ENCODE peak calls at places on chromosome 15, in eight cellular contexts. B, R, J, Y, C, N, X and U are unnamed samples.

GRCh38 chr15:31463521-31464102 is 137.0 kb downstream of the KLF13 start:
- DNase-seq in B (no peak), N (no peak), X (peak), C (no peak), J (no peak), Y (peak), R (no peak), U (no peak)

GRCh38 chr15:32886441-32886840 is 168.6 kb downstream of the GREM1 start:
- DNase-seq in B (no peak), J (no peak), Y (no peak), R (no peak), N (no peak), X (no peak), C (no peak), U (no peak)

GRCh38 chr15:51759557-51760070 is 8.2 kb downstream of the TMOD2 start:
- DNase-seq in C (peak), Y (no peak), X (no peak), N (no peak), R (peak), B (peak), J (no peak), U (peak)

GRCh38 chr15:68643216-68643830 is 64.5 kb downstream of the CORO2B start:
- DNase-seq in X (no peak), N (no peak), J (no peak), C (peak), R (no peak), Y (no peak), B (no peak), U (no peak)

GRCh38 chr15:69095280-69095679 is 65.2 kb upstream of the GLCE start:
- DNase-seq in X (no peak), N (no peak), R (no peak), B (no peak), Y (no peak), C (no peak), J (no peak), U (no peak)

GRCh38 chr15:67080118-67080899 is 14.9 kb downstream of the SMAD3 start:
- DNase-seq in J (peak), X (peak), Y (no peak), C (no peak), N (no peak), B (no peak), R (peak), U (peak)

GRCh38 chr15:85583404-85584390 is 203.3 kb downstream of the AKAP13 start:
- DNase-seq in C (peak), J (peak), Y (no peak), X (peak), R (peak), N (no peak), B (peak), U (peak)

GRCh38 chr15:93826798-93827197 is 404.6 kb upstream of the MCTP2 start:
- DNase-seq in Y (no peak), N (no peak), X (no peak), C (no peak), R (no peak), B (no peak), J (no peak), U (peak)

GRCh38 chr15:38627684-38628277 is 63.2 kb upstream of the RASGRP1 start:
- DNase-seq in B (no peak), Y (no peak), N (no peak), J (no peak), X (no peak), R (no peak), C (no peak), U (no peak)

GRCh38 chr15:28935316-28935715 is 49.5 kb downstream of the APBA2 start:
- DNase-seq in X (no peak), R (no peak), Y (no peak), C (peak), N (peak), B (no peak), J (no peak), U (no peak)

GRCh38 chr15:68265674-68266073 is 11.9 kb upstream of the FEM1B start:
- DNase-seq in R (no peak), Y (no peak), X (no peak), J (no peak), N (no peak), B (no peak), C (no peak), U (no peak)

GRCh38 chr15:61057830-61058529 is 171.1 kb downstream of the RORA start:
- DNase-seq in X (no peak), B (no peak), C (no peak), Y (no peak), R (no peak), J (no peak), N (no peak), U (no peak)

GRCh38 chr15:39016706-39017105 is 452.1 kb upstream of the RASGRP1 start:
- DNase-seq in J (no peak), C (no peak), R (no peak), X (no peak), Y (no peak), N (no peak), B (no peak), U (no peak)

GRCh38 chr15:69852482-69853275 is 245.0 kb downstream of the TLE3 start:
- DNase-seq in R (no peak), J (no peak), X (no peak), B (no peak), N (no peak), Y (no peak), C (no peak), U (no peak)

GRCh38 chr15:70074380-70074779 is 23.3 kb downstream of the TLE3 start:
- DNase-seq in B (no peak), Y (no peak), J (no peak), X (no peak), R (no peak), N (no peak), C (no peak), U (no peak)

GRCh38 chr15:57769266-57769665 is 62.8 kb downstream of the POLR2M start:
- DNase-seq in J (peak), C (peak), Y (no peak), R (peak), N (no peak), B (no peak), X (no peak), U (no peak)

DNA sequence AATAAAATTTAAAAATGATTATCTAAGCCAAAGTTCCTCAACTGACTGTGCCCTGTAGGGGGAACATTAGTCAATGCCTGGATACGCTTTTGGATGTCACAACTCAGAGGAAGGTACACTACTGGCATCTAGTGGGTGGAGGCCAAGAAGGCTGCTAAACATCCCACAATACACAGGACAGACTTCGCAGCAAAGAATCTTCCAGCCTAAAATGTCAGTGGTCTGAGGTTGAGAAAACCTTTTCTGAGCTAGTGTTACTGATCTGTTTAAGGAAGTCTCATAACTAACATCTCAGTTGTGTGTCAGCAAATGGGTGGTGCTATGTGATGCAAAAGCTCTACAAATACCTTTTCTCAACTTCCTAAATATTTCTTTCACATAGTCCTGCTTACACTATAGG is 20.9 kb upstream of the LDHAL6B start:
- DNase-seq in Y (no peak), R (no peak), B (no peak), J (no peak), X (no peak), C (no peak), N (no peak), U (no peak)
- TF ChIP-seq POLR2A in Y (no peak), R (no peak), B (no peak), J (no peak), X (no peak), C (no peak), N (no peak), U (no peak)

DNA sequence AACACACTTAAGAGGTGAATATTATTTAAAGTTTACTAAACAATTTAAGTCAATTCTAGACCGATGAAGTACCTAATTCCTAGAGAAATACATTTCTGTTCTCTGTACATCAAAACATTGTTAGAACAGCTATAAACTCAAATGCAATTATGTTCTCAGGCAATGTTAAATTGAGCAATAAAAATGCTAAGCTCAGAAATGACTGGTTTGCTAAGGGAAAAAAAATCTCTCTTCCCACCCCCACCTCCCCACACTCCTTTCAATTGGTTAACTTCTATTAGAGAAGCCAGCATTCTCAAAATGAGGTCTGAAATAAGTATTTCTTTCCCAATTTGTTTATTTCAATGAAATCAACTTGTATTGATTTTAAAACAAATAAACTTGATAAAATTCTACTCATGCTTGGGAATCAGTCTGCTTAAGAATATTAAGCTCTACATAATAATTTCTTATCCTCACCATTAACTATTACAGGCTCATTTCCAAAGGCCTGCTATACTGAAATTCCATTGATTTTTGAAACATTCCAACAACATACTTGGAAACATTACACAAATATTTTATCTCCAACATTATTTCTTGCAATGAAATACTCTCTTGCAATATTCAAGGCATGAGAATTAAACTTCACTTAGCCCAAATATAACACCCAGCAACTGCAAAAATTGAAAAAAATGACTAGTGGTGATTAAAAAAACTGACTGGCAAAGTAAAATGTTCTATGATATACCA is 22.6 kb downstream of the TSPAN3 start:
- DNase-seq in R (no peak), X (no peak), C (no peak), N (no peak), Y (no peak), B (no peak), J (no peak), U (no peak)
- H3K4me3 ChIP-seq in R (no peak), X (no peak), C (no peak), N (no peak), Y (no peak), B (no peak), J (no peak), U (no peak)

GRCh38 chr15:45184562-45185041 is 3.2 kb downstream of the SHF start:
- DNase-seq in N (no peak), X (no peak), B (no peak), J (no peak), C (no peak), R (no peak), Y (no peak), U (no peak)

GRCh38 chr15:45185069-45185779 is 2.5 kb downstream of the SHF start:
- DNase-seq in J (no peak), X (no peak), N (no peak), Y (no peak), C (no peak), R (no peak), B (no peak), U (no peak)

GRCh38 chr15:45187578-45187893 is 230 bp downstream of the SHF start:
- DNase-seq in C (no peak), J (no peak), X (no peak), N (no peak), R (no peak), Y (no peak), B (no peak), U (no peak)

GRCh38 chr15:45186771-45187577 is 792 bp downstream of the SHF start:
- DNase-seq in Y (peak), J (no peak), R (no peak), X (no peak), C (no peak), B (no peak), N (no peak), U (peak)

DNA sequence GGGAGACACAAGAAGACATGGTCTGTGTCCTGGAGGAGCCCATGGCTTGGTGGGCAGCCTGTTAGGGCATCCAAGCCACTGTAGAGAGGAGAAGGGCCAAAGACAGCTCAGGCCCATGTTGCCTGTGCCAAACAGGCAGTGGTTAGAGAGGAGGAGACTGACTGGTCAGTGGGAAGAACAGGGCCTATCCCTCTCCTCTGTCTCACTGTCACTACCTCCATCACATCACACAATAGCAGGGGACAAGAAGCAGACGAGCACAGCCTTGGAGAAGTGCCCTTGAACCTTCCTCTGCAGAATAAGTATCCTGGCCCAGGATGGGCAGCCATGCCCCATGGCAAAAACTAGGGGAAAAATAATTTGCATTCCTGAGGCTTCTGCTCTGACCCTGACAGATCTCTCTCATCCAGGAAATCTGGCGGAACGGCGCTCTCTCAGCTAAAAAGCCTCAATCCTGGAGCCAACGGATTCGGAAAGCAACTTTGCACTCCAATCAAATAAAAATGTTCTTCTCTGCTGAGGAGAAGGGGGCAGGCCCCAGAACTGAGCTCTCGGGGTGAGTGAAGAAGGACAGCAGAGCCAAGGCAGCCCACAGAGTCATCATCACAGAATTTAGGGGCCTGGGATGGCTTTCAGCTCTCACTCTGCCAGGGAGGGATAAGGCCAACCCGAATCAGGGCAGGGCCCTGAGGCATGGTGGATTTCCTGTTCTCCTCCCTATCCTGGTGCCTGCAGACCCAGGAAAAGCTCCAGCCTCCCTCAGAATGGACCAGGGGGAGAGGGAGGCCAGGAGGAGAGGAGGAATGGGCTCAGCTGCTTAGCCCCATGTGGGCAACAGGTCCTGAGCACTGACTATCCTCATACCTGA is 1.6 kb downstream of the SHF start:
- DNase-seq in B (no peak), Y (peak), C (no peak), X (no peak), N (no peak), R (no peak), J (no peak), U (no peak)
- TF ChIP-seq EP300 in B (no peak), Y (no peak), C (no peak), X (no peak), N (no peak), R (no peak), J (no peak), U (no peak)

DNA sequence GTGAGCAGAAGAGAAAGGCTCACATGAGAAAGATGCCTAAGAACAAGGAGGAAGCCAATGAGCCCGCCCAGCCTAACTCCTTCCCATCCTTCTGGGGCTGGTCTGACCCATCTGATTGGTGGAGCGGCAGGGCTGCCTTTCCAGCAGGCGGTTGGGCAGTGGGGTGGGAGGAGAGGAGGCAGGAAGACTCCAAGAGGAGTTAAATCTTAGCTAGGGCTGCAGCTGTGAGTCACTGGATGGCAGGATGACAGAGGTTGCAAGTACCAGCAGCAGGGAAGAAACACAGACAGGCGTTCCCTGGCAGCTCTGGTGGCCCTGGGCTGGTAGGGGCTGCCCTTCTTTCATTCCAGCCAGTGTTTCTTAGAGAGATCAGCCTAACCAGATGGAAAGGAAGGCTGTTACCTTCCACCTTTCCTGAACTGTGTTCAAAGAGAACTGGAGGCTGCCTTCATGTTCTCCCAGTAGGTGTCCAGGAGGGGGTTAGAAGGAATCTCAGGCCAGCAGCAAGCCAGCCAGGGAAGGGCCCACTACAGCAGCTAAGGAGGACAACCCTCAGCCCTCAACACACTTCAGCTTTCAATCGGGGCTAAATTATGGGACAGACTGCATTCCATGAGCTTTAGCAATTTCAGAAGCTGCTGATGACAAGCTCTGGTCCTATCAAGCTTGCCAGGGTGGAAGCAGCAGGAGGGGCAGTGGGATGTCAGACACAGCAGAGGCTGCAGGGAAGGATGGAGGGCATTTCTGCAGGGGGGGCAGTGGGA is 50.3 kb downstream of the CHSY1 start:
- DNase-seq in C (peak), X (peak), Y (peak), R (peak), J (peak), B (peak), N (peak), U (peak)
- TF ChIP-seq POLR2A in C (no peak), X (no peak), Y (no peak), R (no peak), J (no peak), B (no peak), N (no peak), U (no peak)

GRCh38 chr15:79878078-79878705 is 18.6 kb downstream of the MTHFS start:
- DNase-seq in C (no peak), X (no peak), R (no peak), J (no peak), N (no peak), Y (no peak), B (no peak), U (no peak)
- H3K4me3 ChIP-seq in C (no peak), X (no peak), R (no peak), J (no peak), N (no peak), Y (no peak), B (no peak), U (no peak)

DNA sequence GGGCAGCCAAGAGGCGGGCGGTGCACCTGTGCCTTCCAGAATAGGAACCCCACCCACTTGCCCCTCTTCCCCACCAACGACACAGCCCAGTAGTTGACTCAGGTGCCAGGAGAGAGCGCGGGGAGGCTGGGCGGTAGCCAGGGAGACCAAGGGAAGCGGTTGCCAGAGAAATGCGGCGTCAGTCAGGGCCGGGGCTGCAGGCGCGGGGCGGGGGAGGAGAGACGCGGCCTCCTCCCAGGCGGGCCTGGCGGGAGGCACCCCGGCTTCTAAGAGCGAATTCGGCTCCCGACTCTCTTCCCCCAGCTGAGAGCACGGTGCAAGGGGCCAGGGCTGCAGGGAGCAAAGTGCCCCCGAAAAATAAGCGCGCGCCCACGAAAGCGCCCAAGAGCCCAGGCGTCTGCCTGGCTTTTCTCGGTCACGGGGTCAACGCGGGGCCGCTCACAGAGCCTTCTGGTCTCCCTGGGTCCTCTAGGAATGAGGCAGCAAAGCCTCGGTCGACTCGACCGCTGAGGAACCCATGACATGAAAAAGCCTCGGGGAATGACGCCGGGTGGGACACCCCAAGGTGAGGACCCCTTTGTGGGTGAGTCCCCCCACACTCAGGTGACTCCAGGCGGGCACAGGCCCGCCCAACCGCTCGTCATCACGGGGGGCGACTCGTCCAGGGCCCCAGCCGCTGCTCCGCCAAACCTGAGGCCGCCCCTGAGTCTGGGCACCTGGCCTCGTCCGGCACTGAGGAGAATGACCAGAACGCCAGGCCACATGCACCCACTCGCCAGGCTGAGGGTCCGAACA is 716 bp downstream of the CPEB1 start:
- DNase-seq in N (no peak), B (no peak), R (no peak), Y (no peak), C (no peak), X (no peak), J (no peak), U (peak)
- TF ChIP-seq EP300 in N (no peak), B (no peak), R (no peak), Y (no peak), C (no peak), X (no peak), J (no peak), U (no peak)

DNA sequence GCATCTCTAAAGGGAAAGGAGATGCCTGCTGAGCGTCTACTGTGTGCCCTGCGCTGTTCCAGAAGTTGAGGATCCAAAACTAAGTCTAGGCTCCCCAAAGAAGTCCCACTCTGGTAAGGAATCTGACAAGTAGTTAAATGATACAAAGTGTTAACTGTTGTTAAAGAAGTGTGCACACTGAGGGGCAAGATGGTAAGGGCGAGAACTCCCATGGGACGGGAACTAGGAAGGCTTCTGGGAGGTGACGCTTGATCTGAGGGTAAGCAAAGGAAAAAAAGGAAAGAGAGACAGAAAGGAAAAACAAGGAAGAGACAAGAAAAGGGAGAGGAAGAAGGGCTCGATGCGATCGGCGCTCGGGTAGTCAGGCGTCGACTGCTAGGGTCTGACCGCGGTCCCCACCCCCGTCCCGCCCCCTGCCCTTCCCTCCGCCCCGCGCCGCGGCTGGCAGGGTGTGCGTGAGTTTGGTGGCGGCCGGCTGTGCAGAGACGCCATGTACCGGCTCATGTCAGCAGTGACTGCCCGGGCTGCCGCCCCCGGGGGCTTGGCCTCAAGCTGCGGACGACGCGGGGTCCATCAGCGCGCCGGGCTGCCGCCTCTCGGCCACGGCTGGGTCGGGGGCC is at the start of gene LACTB:
- DNase-seq in X (peak), R (peak), Y (peak), J (peak), C (peak), N (peak), B (peak), U (peak)
- TF ChIP-seq POLR2A in X (no peak), R (no peak), Y (no peak), J (peak), C (peak), N (peak), B (peak), U (peak)